ENCODE peak calls at places on chromosomes 3 and 15, in five cellular contexts. One of them, this sample, is unnamed.
A peak's percentile ranks its signal among the peaks of the same experiment; 100 is the strongest.

GRCh38 chr3:121979734-121980449 is 42.2 kb downstream of the ILDR1 start:
- DNase-seq in brain microvascular endothelial cell: no peak
- DNase-seq in PC-3: peak; percentile 92
- DNase-seq in HFF-Myc: no peak
- DNase-seq in AG10803: no peak
- DNase-seq in this sample: no peak

GRCh38 chr15:27087651-27088583 is 116.9 kb downstream of the GABRG3 start:
- DNase-seq in brain microvascular endothelial cell: no peak
- DNase-seq in PC-3: no peak
- DNase-seq in HFF-Myc: no peak
- DNase-seq in AG10803: no peak
- DNase-seq in this sample: no peak

GRCh38 chr3:15159501-15160136 is 46.4 kb upstream of the CAPN7 start:
- DNase-seq in brain microvascular endothelial cell: peak; percentile 9
- DNase-seq in PC-3: no peak
- DNase-seq in HFF-Myc: no peak
- DNase-seq in AG10803: peak; percentile 11
- DNase-seq in this sample: peak; percentile 3

GRCh38 chr15:63601727-63602185 is 4.6 kb downstream of the FBXL22 start:
- DNase-seq in brain microvascular endothelial cell: no peak
- DNase-seq in PC-3: no peak
- DNase-seq in HFF-Myc: no peak
- DNase-seq in AG10803: no peak
- DNase-seq in this sample: no peak

GRCh38 chr3:139318431-139318816 is 25.4 kb upstream of the MRPS22 start:
- DNase-seq in brain microvascular endothelial cell: no peak
- DNase-seq in PC-3: no peak
- DNase-seq in HFF-Myc: no peak
- DNase-seq in AG10803: no peak
- DNase-seq in this sample: peak; percentile 19

GRCh38 chr3:122392868-122393844 is 9.2 kb downstream of the FAM162A start:
- DNase-seq in brain microvascular endothelial cell: no peak
- DNase-seq in PC-3: peak; percentile 71
- DNase-seq in HFF-Myc: no peak
- DNase-seq in AG10803: peak; percentile 71
- DNase-seq in this sample: peak; percentile 64

GRCh38 chr15:26355671-26356070 is 417.2 kb downstream of the GABRB3 start:
- DNase-seq in brain microvascular endothelial cell: no peak
- DNase-seq in PC-3: no peak
- DNase-seq in HFF-Myc: no peak
- DNase-seq in AG10803: no peak
- DNase-seq in this sample: no peak

GRCh38 chr3:43758826-43759225 is 68.1 kb downstream of the ABHD5 start:
- DNase-seq in brain microvascular endothelial cell: no peak
- DNase-seq in PC-3: no peak
- DNase-seq in HFF-Myc: no peak
- DNase-seq in AG10803: no peak
- DNase-seq in this sample: no peak

GRCh38 chr15:89400121-89400996 is 65.7 kb upstream of the POLG start:
- DNase-seq in brain microvascular endothelial cell: no peak
- DNase-seq in PC-3: no peak
- DNase-seq in HFF-Myc: no peak
- DNase-seq in AG10803: no peak
- DNase-seq in this sample: no peak

GRCh38 chr15:67833504-67834248 is 6.2 kb downstream of the RNU6-1 start:
- DNase-seq in brain microvascular endothelial cell: no peak
- DNase-seq in PC-3: peak; percentile 31
- DNase-seq in HFF-Myc: no peak
- DNase-seq in AG10803: no peak
- DNase-seq in this sample: no peak

GRCh38 chr15:67831363-67831762 is 6.1 kb downstream of the SKOR1 start:
- DNase-seq in brain microvascular endothelial cell: no peak
- DNase-seq in PC-3: no peak
- DNase-seq in HFF-Myc: no peak
- DNase-seq in AG10803: no peak
- DNase-seq in this sample: no peak

GRCh38 chr15:67832031-67832551 is 6.8 kb downstream of the SKOR1 start:
- DNase-seq in brain microvascular endothelial cell: no peak
- DNase-seq in PC-3: peak; percentile 54
- DNase-seq in HFF-Myc: no peak
- DNase-seq in AG10803: peak; percentile 24
- DNase-seq in this sample: peak; percentile 46

GRCh38 chr15:67834249-67834592 is 5.6 kb downstream of the RNU6-1 start:
- DNase-seq in brain microvascular endothelial cell: no peak
- DNase-seq in PC-3: peak; percentile 27
- DNase-seq in HFF-Myc: no peak
- DNase-seq in AG10803: no peak
- DNase-seq in this sample: no peak

GRCh38 chr15:67832965-67833503 is 6.8 kb downstream of the RNU6-1 start:
- DNase-seq in brain microvascular endothelial cell: no peak
- DNase-seq in PC-3: no peak
- DNase-seq in HFF-Myc: no peak
- DNase-seq in AG10803: no peak
- DNase-seq in this sample: no peak
- H3K4me3 ChIP-seq in brain microvascular endothelial cell: peak overlapping the region; percentile 24
- H3K4me3 ChIP-seq in PC-3: no peak overlapping the region
- H3K4me3 ChIP-seq in HFF-Myc: no peak overlapping the region
- H3K4me3 ChIP-seq in AG10803: peak overlapping the region; percentile 40
- H3K4me3 ChIP-seq in this sample: no peak overlapping the region

GRCh38 chr3:57164606-57165573 is at the start of gene IL17RD:
- DNase-seq in brain microvascular endothelial cell: peak; percentile 48
- DNase-seq in PC-3: peak; percentile 82
- DNase-seq in HFF-Myc: no peak
- DNase-seq in AG10803: peak; percentile 62
- DNase-seq in this sample: peak; percentile 65

GRCh38 chr3:57164217-57164605 is 942 bp downstream of the IL17RD start:
- DNase-seq in brain microvascular endothelial cell: no peak
- DNase-seq in PC-3: no peak
- DNase-seq in HFF-Myc: no peak
- DNase-seq in AG10803: peak; percentile 20
- DNase-seq in this sample: peak; percentile 43

GRCh38 chr3:57163751-57164150 is 1.4 kb downstream of the IL17RD start:
- DNase-seq in brain microvascular endothelial cell: no peak
- DNase-seq in PC-3: no peak
- DNase-seq in HFF-Myc: no peak
- DNase-seq in AG10803: peak; percentile 18
- DNase-seq in this sample: peak; percentile 50

GRCh38 chr3:57166660-57167059 is 1.5 kb upstream of the IL17RD start:
- DNase-seq in brain microvascular endothelial cell: no peak
- DNase-seq in PC-3: no peak
- DNase-seq in HFF-Myc: no peak
- DNase-seq in AG10803: no peak
- DNase-seq in this sample: no peak

DNA sequence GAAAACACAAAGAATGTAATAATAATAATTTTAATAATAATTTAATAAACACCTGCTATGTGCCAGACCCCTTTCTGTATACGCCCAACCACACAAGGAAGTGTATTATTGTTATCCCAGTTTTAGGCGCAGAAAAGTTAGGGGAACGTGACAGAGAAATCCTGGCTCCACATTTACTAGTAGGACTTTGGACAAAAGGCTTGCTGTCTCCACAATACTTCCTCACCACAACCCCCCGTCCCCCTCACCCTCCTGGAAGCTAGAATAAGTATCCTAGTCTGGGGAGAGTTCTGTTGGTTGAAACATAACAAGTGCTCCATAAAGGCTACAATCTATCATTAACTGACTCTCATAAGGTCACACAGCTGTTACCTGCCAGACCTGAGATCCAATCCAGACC is 484 bp upstream of the IL17RD start:
- DNase-seq in brain microvascular endothelial cell: no peak
- DNase-seq in PC-3: no peak
- DNase-seq in HFF-Myc: no peak
- DNase-seq in AG10803: no peak
- DNase-seq in this sample: no peak
- H3K4me3 ChIP-seq in brain microvascular endothelial cell: no peak overlapping the region
- H3K4me3 ChIP-seq in PC-3: no peak overlapping the region
- H3K4me3 ChIP-seq in HFF-Myc: no peak overlapping the region
- H3K4me3 ChIP-seq in AG10803: peak overlapping the region; percentile 29
- H3K4me3 ChIP-seq in this sample: no peak overlapping the region

GRCh38 chr3:147422226-147422933 is 13.2 kb downstream of the ZIC1 start:
- DNase-seq in brain microvascular endothelial cell: peak; percentile 5
- DNase-seq in PC-3: no peak
- DNase-seq in HFF-Myc: no peak
- DNase-seq in AG10803: no peak
- DNase-seq in this sample: no peak

GRCh38 chr3:147423601-147424324 is 14.6 kb downstream of the ZIC1 start:
- DNase-seq in brain microvascular endothelial cell: peak; percentile 32
- DNase-seq in PC-3: no peak
- DNase-seq in HFF-Myc: no peak
- DNase-seq in AG10803: no peak
- DNase-seq in this sample: no peak

GRCh38 chr3:147422934-147423599 is 13.9 kb downstream of the ZIC1 start:
- DNase-seq in brain microvascular endothelial cell: peak; percentile 78
- DNase-seq in PC-3: no peak
- DNase-seq in HFF-Myc: no peak
- DNase-seq in AG10803: no peak
- DNase-seq in this sample: no peak

GRCh38 chr3:147421184-147421912 is 12.2 kb downstream of the ZIC1 start:
- DNase-seq in brain microvascular endothelial cell: peak; percentile 68
- DNase-seq in PC-3: no peak
- DNase-seq in HFF-Myc: no peak
- DNase-seq in AG10803: no peak
- DNase-seq in this sample: no peak

DNA sequence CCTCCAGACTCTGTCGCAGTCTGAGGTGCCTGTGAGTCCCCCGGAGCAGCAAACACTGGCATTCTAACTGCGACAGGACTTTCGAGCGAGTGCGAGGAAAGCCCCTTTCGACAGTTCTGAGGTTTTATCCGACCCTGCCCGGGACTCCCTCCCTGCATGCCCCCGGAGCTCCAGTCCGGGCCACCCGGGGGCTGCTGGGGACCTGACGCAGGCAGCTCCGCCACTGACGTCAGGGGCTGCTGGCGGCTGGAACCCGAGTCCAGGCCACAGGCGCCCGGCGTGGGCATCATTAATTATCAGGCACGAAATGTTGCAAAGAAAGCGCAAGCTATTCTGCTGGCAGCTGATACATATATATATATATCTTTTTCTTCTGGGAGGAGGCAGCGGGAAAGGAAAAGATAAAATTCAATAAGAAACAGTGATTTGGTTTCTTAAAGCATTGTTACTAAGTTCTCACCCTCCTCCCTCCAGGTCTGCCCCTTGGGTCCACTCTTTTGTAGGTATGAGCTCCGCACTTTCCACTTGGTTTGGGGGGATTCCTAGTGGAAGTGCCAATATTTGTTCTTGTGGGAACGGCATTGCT is 15.3 kb downstream of the ZIC1 start:
- DNase-seq in brain microvascular endothelial cell: peak; percentile 80
- DNase-seq in PC-3: no peak
- DNase-seq in HFF-Myc: no peak
- DNase-seq in AG10803: no peak
- DNase-seq in this sample: no peak
- H3K4me3 ChIP-seq in brain microvascular endothelial cell: peak overlapping the region; percentile 22
- H3K4me3 ChIP-seq in PC-3: no peak overlapping the region
- H3K4me3 ChIP-seq in HFF-Myc: no peak overlapping the region
- H3K4me3 ChIP-seq in AG10803: no peak overlapping the region
- H3K4me3 ChIP-seq in this sample: no peak overlapping the region

DNA sequence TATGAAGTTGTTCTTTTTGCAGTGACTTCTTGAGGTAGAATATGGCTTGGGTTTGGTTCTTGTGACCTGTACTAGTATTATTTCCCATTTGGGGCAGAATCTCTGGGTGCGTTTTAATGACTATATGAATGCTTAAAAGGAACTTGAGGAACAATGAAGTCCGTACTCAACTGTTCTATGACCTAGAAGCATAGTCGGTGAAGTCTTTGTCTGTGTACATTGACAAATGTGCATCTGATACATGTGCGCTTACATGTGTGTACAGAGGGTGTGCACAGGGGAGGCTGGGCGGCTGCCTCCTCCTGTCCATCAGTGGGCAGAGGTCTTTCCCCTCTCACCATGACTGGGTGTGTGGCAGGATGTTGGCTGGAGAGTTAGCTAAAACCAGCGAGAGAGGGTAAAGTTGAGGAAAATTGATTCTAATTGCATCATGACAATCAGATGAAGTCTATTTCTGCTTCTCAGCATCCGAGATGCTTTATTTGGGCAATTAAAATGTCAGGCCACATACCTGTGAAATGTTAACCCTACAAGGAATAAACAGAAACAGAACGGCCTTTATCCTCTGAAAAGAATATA is 1.0 kb upstream of the NR2F2 start:
- DNase-seq in brain microvascular endothelial cell: peak; percentile 34
- DNase-seq in PC-3: peak; percentile 38
- DNase-seq in HFF-Myc: no peak
- DNase-seq in AG10803: no peak
- DNase-seq in this sample: peak; percentile 36
- H3K4me3 ChIP-seq in brain microvascular endothelial cell: peak overlapping the region; percentile 94
- H3K4me3 ChIP-seq in PC-3: peak overlapping the region; percentile 85
- H3K4me3 ChIP-seq in HFF-Myc: peak overlapping the region; percentile 98
- H3K4me3 ChIP-seq in AG10803: peak overlapping the region; percentile 72
- H3K4me3 ChIP-seq in this sample: peak overlapping the region; percentile 43

DNA sequence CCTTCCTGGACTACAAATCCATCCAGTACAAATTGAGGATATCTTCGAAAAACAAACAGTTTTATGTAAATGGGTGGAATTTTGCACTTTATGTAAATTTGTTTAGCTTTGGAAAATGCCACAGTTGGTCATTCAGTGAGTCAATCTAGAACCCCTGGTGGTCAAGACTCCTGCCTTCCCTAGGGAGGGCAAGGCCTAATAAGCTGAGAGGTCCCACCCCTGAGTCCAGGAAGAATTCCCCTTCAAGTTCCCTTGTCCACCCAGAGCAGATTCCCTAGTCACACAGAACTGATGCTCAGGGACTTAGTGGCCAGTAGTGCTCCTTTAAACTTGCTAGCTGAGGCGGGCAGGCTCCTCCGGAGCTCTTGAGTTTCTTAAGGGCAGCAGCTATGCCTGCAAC is 6.1 kb upstream of the RUBCN start:
- DNase-seq in brain microvascular endothelial cell: no peak
- DNase-seq in PC-3: no peak
- DNase-seq in HFF-Myc: no peak
- DNase-seq in AG10803: no peak
- DNase-seq in this sample: no peak
- H3K4me3 ChIP-seq in brain microvascular endothelial cell: no peak overlapping the region
- H3K4me3 ChIP-seq in PC-3: no peak overlapping the region
- H3K4me3 ChIP-seq in HFF-Myc: no peak overlapping the region
- H3K4me3 ChIP-seq in AG10803: no peak overlapping the region
- H3K4me3 ChIP-seq in this sample: no peak overlapping the region

GRCh38 chr15:70361891-70362290 is 264.2 kb upstream of the TLE3 start:
- DNase-seq in brain microvascular endothelial cell: no peak
- DNase-seq in PC-3: no peak
- DNase-seq in HFF-Myc: no peak
- DNase-seq in AG10803: no peak
- DNase-seq in this sample: no peak

GRCh38 chr15:70362911-70363310 is 265.2 kb upstream of the TLE3 start:
- DNase-seq in brain microvascular endothelial cell: peak; percentile 35
- DNase-seq in PC-3: peak; percentile 24
- DNase-seq in HFF-Myc: no peak
- DNase-seq in AG10803: peak; percentile 24
- DNase-seq in this sample: peak; percentile 39

GRCh38 chr15:70358871-70359647 is 261.3 kb upstream of the TLE3 start:
- DNase-seq in brain microvascular endothelial cell: no peak
- DNase-seq in PC-3: no peak
- DNase-seq in HFF-Myc: no peak
- DNase-seq in AG10803: no peak
- DNase-seq in this sample: no peak

GRCh38 chr15:70361106-70361505 is 263.4 kb upstream of the TLE3 start:
- DNase-seq in brain microvascular endothelial cell: no peak
- DNase-seq in PC-3: no peak
- DNase-seq in HFF-Myc: no peak
- DNase-seq in AG10803: no peak
- DNase-seq in this sample: no peak

GRCh38 chr15:70362350-70362749 is 264.6 kb upstream of the TLE3 start:
- DNase-seq in brain microvascular endothelial cell: no peak
- DNase-seq in PC-3: no peak
- DNase-seq in HFF-Myc: no peak
- DNase-seq in AG10803: no peak
- DNase-seq in this sample: no peak
- H3K4me3 ChIP-seq in brain microvascular endothelial cell: no peak overlapping the region
- H3K4me3 ChIP-seq in PC-3: no peak overlapping the region
- H3K4me3 ChIP-seq in HFF-Myc: no peak overlapping the region
- H3K4me3 ChIP-seq in AG10803: no peak overlapping the region
- H3K4me3 ChIP-seq in this sample: no peak overlapping the region

This sample was measured in fibroblast of mammary gland.